ENCODE peak calls at places on chromosomes 12 and 14, in ten cellular contexts. One of them, this sample, is unnamed.
A peak's percentile ranks its signal among the peaks of the same experiment; 100 is the strongest.

GRCh38 chr12:8622681-8623080 is 10.0 kb upstream of the AICDA start:
- DNase-seq in astrocyte of the spinal cord: no peak
- DNase-seq in kidney: no peak
- DNase-seq in Right ventricle myocardium superior: no peak
- DNase-seq in stimulated activated CD4-positive, alpha-beta T cell treated with anti-CD3 and anti-CD28 coated beads, Interleukin-1b, Interleukin-23, amount 100 ng/mL, for 1 hour: no peak
- DNase-seq in A549: no peak
- DNase-seq in SHP77: no peak
- DNase-seq in islet precursor cell: no peak
- DNase-seq in CD8-positive, alpha-beta memory T cell: no peak
- DNase-seq in Calu3: no peak
- DNase-seq in this sample: no peak

GRCh38 chr12:83817730-83818129 is 1094.9 kb downstream of the SLC6A15 start:
- DNase-seq in stimulated activated CD4-positive, alpha-beta T cell treated with anti-CD3 and anti-CD28 coated beads, Interleukin-1b, Interleukin-23, amount 100 ng/mL, for 1 hour: no peak
- DNase-seq in SHP77: no peak
- DNase-seq in A549: peak; percentile 11
- DNase-seq in kidney: no peak
- DNase-seq in astrocyte of the spinal cord: no peak
- DNase-seq in Calu3: no peak
- DNase-seq in CD8-positive, alpha-beta memory T cell: no peak
- DNase-seq in islet precursor cell: no peak
- DNase-seq in Right ventricle myocardium superior: no peak
- DNase-seq in this sample: no peak

GRCh38 chr12:116502989-116503496 is 56.1 kb upstream of the MAP1LC3B2 start:
- DNase-seq in stimulated activated CD4-positive, alpha-beta T cell treated with anti-CD3 and anti-CD28 coated beads, Interleukin-1b, Interleukin-23, amount 100 ng/mL, for 1 hour: no peak
- DNase-seq in A549: peak; percentile 85
- DNase-seq in SHP77: no peak
- DNase-seq in Right ventricle myocardium superior: no peak
- DNase-seq in astrocyte of the spinal cord: no peak
- DNase-seq in CD8-positive, alpha-beta memory T cell: no peak
- DNase-seq in islet precursor cell: peak; percentile 58
- DNase-seq in Calu3: peak; percentile 36
- DNase-seq in kidney: no peak
- DNase-seq in this sample: no peak

GRCh38 chr14:95061317-95062093 is 95.8 kb downstream of the DICER1 start:
- DNase-seq in A549: no peak
- DNase-seq in islet precursor cell: no peak
- DNase-seq in SHP77: no peak
- DNase-seq in Calu3: no peak
- DNase-seq in CD8-positive, alpha-beta memory T cell: no peak
- DNase-seq in kidney: no peak
- DNase-seq in Right ventricle myocardium superior: no peak
- DNase-seq in astrocyte of the spinal cord: no peak
- DNase-seq in stimulated activated CD4-positive, alpha-beta T cell treated with anti-CD3 and anti-CD28 coated beads, Interleukin-1b, Interleukin-23, amount 100 ng/mL, for 1 hour: no peak
- DNase-seq in this sample: no peak

GRCh38 chr14:67987596-67987995 is 168.0 kb downstream of the RAD51B start:
- DNase-seq in stimulated activated CD4-positive, alpha-beta T cell treated with anti-CD3 and anti-CD28 coated beads, Interleukin-1b, Interleukin-23, amount 100 ng/mL, for 1 hour: no peak
- DNase-seq in kidney: no peak
- DNase-seq in astrocyte of the spinal cord: peak; percentile 96
- DNase-seq in A549: no peak
- DNase-seq in Right ventricle myocardium superior: no peak
- DNase-seq in islet precursor cell: no peak
- DNase-seq in SHP77: no peak
- DNase-seq in Calu3: no peak
- DNase-seq in CD8-positive, alpha-beta memory T cell: no peak
- DNase-seq in this sample: no peak

GRCh38 chr14:68856572-68856971 is 63.7 kb upstream of the ZFP36L1 start:
- DNase-seq in astrocyte of the spinal cord: no peak
- DNase-seq in CD8-positive, alpha-beta memory T cell: no peak
- DNase-seq in SHP77: no peak
- DNase-seq in islet precursor cell: no peak
- DNase-seq in stimulated activated CD4-positive, alpha-beta T cell treated with anti-CD3 and anti-CD28 coated beads, Interleukin-1b, Interleukin-23, amount 100 ng/mL, for 1 hour: no peak
- DNase-seq in A549: no peak
- DNase-seq in Calu3: no peak
- DNase-seq in Right ventricle myocardium superior: no peak
- DNase-seq in kidney: no peak
- DNase-seq in this sample: no peak

GRCh38 chr12:122137229-122137628 is 36.8 kb downstream of the IL31 start:
- DNase-seq in stimulated activated CD4-positive, alpha-beta T cell treated with anti-CD3 and anti-CD28 coated beads, Interleukin-1b, Interleukin-23, amount 100 ng/mL, for 1 hour: no peak
- DNase-seq in Calu3: no peak
- DNase-seq in islet precursor cell: peak; percentile 78
- DNase-seq in A549: no peak
- DNase-seq in SHP77: no peak
- DNase-seq in CD8-positive, alpha-beta memory T cell: no peak
- DNase-seq in kidney: no peak
- DNase-seq in Right ventricle myocardium superior: no peak
- DNase-seq in astrocyte of the spinal cord: no peak
- DNase-seq in this sample: peak; percentile 83

GRCh38 chr14:63727231-63727735 is 582 bp downstream of the SGPP1 start:
- DNase-seq in astrocyte of the spinal cord: peak; percentile 29
- DNase-seq in kidney: peak; percentile 85
- DNase-seq in Right ventricle myocardium superior: peak; percentile 61
- DNase-seq in Calu3: peak; percentile 34
- DNase-seq in CD8-positive, alpha-beta memory T cell: no peak
- DNase-seq in islet precursor cell: peak; percentile 77
- DNase-seq in SHP77: peak; percentile 42
- DNase-seq in A549: peak; percentile 49
- DNase-seq in stimulated activated CD4-positive, alpha-beta T cell treated with anti-CD3 and anti-CD28 coated beads, Interleukin-1b, Interleukin-23, amount 100 ng/mL, for 1 hour: no peak
- DNase-seq in this sample: peak; percentile 57

GRCh38 chr12:124940393-124941169 is 26.1 kb upstream of the UBC start:
- DNase-seq in Calu3: peak; percentile 93
- DNase-seq in stimulated activated CD4-positive, alpha-beta T cell treated with anti-CD3 and anti-CD28 coated beads, Interleukin-1b, Interleukin-23, amount 100 ng/mL, for 1 hour: peak; percentile 57
- DNase-seq in astrocyte of the spinal cord: peak; percentile 87
- DNase-seq in A549: peak; percentile 96
- DNase-seq in SHP77: no peak
- DNase-seq in kidney: peak; percentile 95
- DNase-seq in Right ventricle myocardium superior: peak; percentile 94
- DNase-seq in islet precursor cell: peak; percentile 98
- DNase-seq in CD8-positive, alpha-beta memory T cell: peak; percentile 81
- DNase-seq in this sample: peak; percentile 97

GRCh38 chr12:90653051-90653450 is 301.9 kb downstream of the CCER1 start:
- DNase-seq in kidney: no peak
- DNase-seq in islet precursor cell: peak; percentile 86
- DNase-seq in Calu3: no peak
- DNase-seq in astrocyte of the spinal cord: peak; percentile 16
- DNase-seq in A549: no peak
- DNase-seq in CD8-positive, alpha-beta memory T cell: no peak
- DNase-seq in SHP77: no peak
- DNase-seq in stimulated activated CD4-positive, alpha-beta T cell treated with anti-CD3 and anti-CD28 coated beads, Interleukin-1b, Interleukin-23, amount 100 ng/mL, for 1 hour: no peak
- DNase-seq in Right ventricle myocardium superior: no peak
- DNase-seq in this sample: no peak

GRCh38 chr12:114945351-114945750 is 261.4 kb upstream of the TBX3 start:
- DNase-seq in kidney: no peak
- DNase-seq in stimulated activated CD4-positive, alpha-beta T cell treated with anti-CD3 and anti-CD28 coated beads, Interleukin-1b, Interleukin-23, amount 100 ng/mL, for 1 hour: no peak
- DNase-seq in A549: no peak
- DNase-seq in CD8-positive, alpha-beta memory T cell: no peak
- DNase-seq in Right ventricle myocardium superior: no peak
- DNase-seq in SHP77: no peak
- DNase-seq in astrocyte of the spinal cord: no peak
- DNase-seq in islet precursor cell: no peak
- DNase-seq in Calu3: no peak
- DNase-seq in this sample: no peak

GRCh38 chr14:44112774-44113460 is 394.2 kb downstream of the FSCB start:
- DNase-seq in Right ventricle myocardium superior: no peak
- DNase-seq in astrocyte of the spinal cord: no peak
- DNase-seq in islet precursor cell: no peak
- DNase-seq in Calu3: no peak
- DNase-seq in A549: no peak
- DNase-seq in kidney: no peak
- DNase-seq in CD8-positive, alpha-beta memory T cell: no peak
- DNase-seq in SHP77: no peak
- DNase-seq in stimulated activated CD4-positive, alpha-beta T cell treated with anti-CD3 and anti-CD28 coated beads, Interleukin-1b, Interleukin-23, amount 100 ng/mL, for 1 hour: no peak
- DNase-seq in this sample: no peak

GRCh38 chr12:53198470-53199110 is 8.5 kb downstream of the ITGB7 start:
- DNase-seq in Calu3: no peak
- DNase-seq in kidney: no peak
- DNase-seq in islet precursor cell: no peak
- DNase-seq in SHP77: no peak
- DNase-seq in CD8-positive, alpha-beta memory T cell: peak; percentile 56
- DNase-seq in A549: no peak
- DNase-seq in astrocyte of the spinal cord: no peak
- DNase-seq in stimulated activated CD4-positive, alpha-beta T cell treated with anti-CD3 and anti-CD28 coated beads, Interleukin-1b, Interleukin-23, amount 100 ng/mL, for 1 hour: no peak
- DNase-seq in Right ventricle myocardium superior: peak; percentile 12
- DNase-seq in this sample: no peak

GRCh38 chr14:92726135-92726932 is 22.1 kb downstream of the LGMN start:
- DNase-seq in astrocyte of the spinal cord: peak; percentile 81
- DNase-seq in stimulated activated CD4-positive, alpha-beta T cell treated with anti-CD3 and anti-CD28 coated beads, Interleukin-1b, Interleukin-23, amount 100 ng/mL, for 1 hour: no peak
- DNase-seq in SHP77: no peak
- DNase-seq in Right ventricle myocardium superior: peak; percentile 73
- DNase-seq in A549: peak; percentile 93
- DNase-seq in Calu3: peak; percentile 88
- DNase-seq in kidney: peak; percentile 40
- DNase-seq in islet precursor cell: peak; percentile 73
- DNase-seq in CD8-positive, alpha-beta memory T cell: no peak
- DNase-seq in this sample: no peak

GRCh38 chr14:69612014-69612758 is 790 bp downstream of the SUSD6 start:
- DNase-seq in astrocyte of the spinal cord: peak; percentile 29
- DNase-seq in A549: no peak
- DNase-seq in stimulated activated CD4-positive, alpha-beta T cell treated with anti-CD3 and anti-CD28 coated beads, Interleukin-1b, Interleukin-23, amount 100 ng/mL, for 1 hour: no peak
- DNase-seq in Calu3: peak; percentile 26
- DNase-seq in islet precursor cell: no peak
- DNase-seq in kidney: peak; percentile 81
- DNase-seq in SHP77: no peak
- DNase-seq in CD8-positive, alpha-beta memory T cell: peak; percentile 51
- DNase-seq in Right ventricle myocardium superior: peak; percentile 49
- DNase-seq in this sample: peak; percentile 61

GRCh38 chr12:71183018-71183417 is 25.2 kb upstream of the TSPAN8 start:
- DNase-seq in CD8-positive, alpha-beta memory T cell: no peak
- DNase-seq in A549: no peak
- DNase-seq in SHP77: no peak
- DNase-seq in islet precursor cell: no peak
- DNase-seq in Right ventricle myocardium superior: no peak
- DNase-seq in Calu3: peak; percentile 60
- DNase-seq in kidney: no peak
- DNase-seq in astrocyte of the spinal cord: peak; percentile 42
- DNase-seq in stimulated activated CD4-positive, alpha-beta T cell treated with anti-CD3 and anti-CD28 coated beads, Interleukin-1b, Interleukin-23, amount 100 ng/mL, for 1 hour: no peak
- DNase-seq in this sample: no peak

GRCh38 chr14:59691266-59691665 is 114.7 kb upstream of the CCDC175 start:
- DNase-seq in islet precursor cell: no peak
- DNase-seq in SHP77: no peak
- DNase-seq in A549: no peak
- DNase-seq in astrocyte of the spinal cord: no peak
- DNase-seq in Calu3: no peak
- DNase-seq in Right ventricle myocardium superior: no peak
- DNase-seq in CD8-positive, alpha-beta memory T cell: no peak
- DNase-seq in stimulated activated CD4-positive, alpha-beta T cell treated with anti-CD3 and anti-CD28 coated beads, Interleukin-1b, Interleukin-23, amount 100 ng/mL, for 1 hour: no peak
- DNase-seq in kidney: no peak
- DNase-seq in this sample: no peak

GRCh38 chr12:124917841-124918621 is 3.6 kb upstream of the UBC start:
- DNase-seq in Calu3: peak; percentile 63
- DNase-seq in stimulated activated CD4-positive, alpha-beta T cell treated with anti-CD3 and anti-CD28 coated beads, Interleukin-1b, Interleukin-23, amount 100 ng/mL, for 1 hour: no peak
- DNase-seq in kidney: no peak
- DNase-seq in SHP77: no peak
- DNase-seq in astrocyte of the spinal cord: no peak
- DNase-seq in CD8-positive, alpha-beta memory T cell: no peak
- DNase-seq in Right ventricle myocardium superior: no peak
- DNase-seq in islet precursor cell: peak; percentile 67
- DNase-seq in A549: no peak
- DNase-seq in this sample: no peak

GRCh38 chr12:75603475-75603874 is 92.1 kb upstream of the KRR1 start:
- DNase-seq in Right ventricle myocardium superior: no peak
- DNase-seq in kidney: no peak
- DNase-seq in astrocyte of the spinal cord: peak; percentile 35
- DNase-seq in Calu3: no peak
- DNase-seq in SHP77: no peak
- DNase-seq in islet precursor cell: no peak
- DNase-seq in A549: no peak
- DNase-seq in CD8-positive, alpha-beta memory T cell: no peak
- DNase-seq in stimulated activated CD4-positive, alpha-beta T cell treated with anti-CD3 and anti-CD28 coated beads, Interleukin-1b, Interleukin-23, amount 100 ng/mL, for 1 hour: no peak
- DNase-seq in this sample: no peak

GRCh38 chr14:61428261-61428660 is 106.9 kb downstream of the PRKCH start:
- DNase-seq in islet precursor cell: no peak
- DNase-seq in SHP77: no peak
- DNase-seq in CD8-positive, alpha-beta memory T cell: no peak
- DNase-seq in kidney: no peak
- DNase-seq in Calu3: no peak
- DNase-seq in astrocyte of the spinal cord: no peak
- DNase-seq in Right ventricle myocardium superior: no peak
- DNase-seq in A549: no peak
- DNase-seq in stimulated activated CD4-positive, alpha-beta T cell treated with anti-CD3 and anti-CD28 coated beads, Interleukin-1b, Interleukin-23, amount 100 ng/mL, for 1 hour: no peak
- DNase-seq in this sample: peak; percentile 26

GRCh38 chr12:92574911-92575570 is 127.7 kb upstream of the PLEKHG7 start:
- DNase-seq in islet precursor cell: no peak
- DNase-seq in SHP77: no peak
- DNase-seq in astrocyte of the spinal cord: no peak
- DNase-seq in kidney: no peak
- DNase-seq in A549: peak; percentile 31
- DNase-seq in stimulated activated CD4-positive, alpha-beta T cell treated with anti-CD3 and anti-CD28 coated beads, Interleukin-1b, Interleukin-23, amount 100 ng/mL, for 1 hour: no peak
- DNase-seq in Right ventricle myocardium superior: no peak
- DNase-seq in Calu3: peak; percentile 30
- DNase-seq in CD8-positive, alpha-beta memory T cell: no peak
- DNase-seq in this sample: no peak

GRCh38 chr12:86712425-86712843 is 456.2 kb upstream of the MGAT4C start:
- DNase-seq in A549: peak; percentile 97
- DNase-seq in astrocyte of the spinal cord: peak; percentile 98
- DNase-seq in SHP77: peak; percentile 21
- DNase-seq in CD8-positive, alpha-beta memory T cell: no peak
- DNase-seq in Calu3: peak; percentile 29
- DNase-seq in Right ventricle myocardium superior: no peak
- DNase-seq in kidney: no peak
- DNase-seq in stimulated activated CD4-positive, alpha-beta T cell treated with anti-CD3 and anti-CD28 coated beads, Interleukin-1b, Interleukin-23, amount 100 ng/mL, for 1 hour: no peak
- DNase-seq in islet precursor cell: no peak
- DNase-seq in this sample: no peak

GRCh38 chr12:64666054-64666914 is 56.0 kb downstream of the RASSF3 start:
- DNase-seq in Calu3: no peak
- DNase-seq in kidney: no peak
- DNase-seq in islet precursor cell: no peak
- DNase-seq in astrocyte of the spinal cord: peak; percentile 38
- DNase-seq in Right ventricle myocardium superior: no peak
- DNase-seq in A549: no peak
- DNase-seq in CD8-positive, alpha-beta memory T cell: no peak
- DNase-seq in SHP77: no peak
- DNase-seq in stimulated activated CD4-positive, alpha-beta T cell treated with anti-CD3 and anti-CD28 coated beads, Interleukin-1b, Interleukin-23, amount 100 ng/mL, for 1 hour: no peak
- DNase-seq in this sample: no peak

GRCh38 chr14:96631621-96632362 is 129.6 kb downstream of the PAPOLA start:
- DNase-seq in astrocyte of the spinal cord: no peak
- DNase-seq in islet precursor cell: peak; percentile 59
- DNase-seq in A549: no peak
- DNase-seq in Right ventricle myocardium superior: no peak
- DNase-seq in kidney: no peak
- DNase-seq in SHP77: no peak
- DNase-seq in stimulated activated CD4-positive, alpha-beta T cell treated with anti-CD3 and anti-CD28 coated beads, Interleukin-1b, Interleukin-23, amount 100 ng/mL, for 1 hour: no peak
- DNase-seq in CD8-positive, alpha-beta memory T cell: no peak
- DNase-seq in Calu3: no peak
- DNase-seq in this sample: no peak

GRCh38 chr14:63203618-63204406 is 431 bp upstream of the RHOJ start:
- DNase-seq in islet precursor cell: peak; percentile 98
- DNase-seq in Calu3: peak; percentile 57
- DNase-seq in stimulated activated CD4-positive, alpha-beta T cell treated with anti-CD3 and anti-CD28 coated beads, Interleukin-1b, Interleukin-23, amount 100 ng/mL, for 1 hour: no peak
- DNase-seq in CD8-positive, alpha-beta memory T cell: no peak
- DNase-seq in Right ventricle myocardium superior: peak; percentile 84
- DNase-seq in SHP77: peak; percentile 47
- DNase-seq in kidney: peak; percentile 87
- DNase-seq in astrocyte of the spinal cord: peak; percentile 98
- DNase-seq in A549: peak; percentile 37
- DNase-seq in this sample: peak; percentile 57

GRCh38 chr12:106696861-106697417 is 77.5 kb upstream of the RIC8B start:
- DNase-seq in CD8-positive, alpha-beta memory T cell: no peak
- DNase-seq in islet precursor cell: no peak
- DNase-seq in SHP77: no peak
- DNase-seq in Right ventricle myocardium superior: no peak
- DNase-seq in A549: no peak
- DNase-seq in stimulated activated CD4-positive, alpha-beta T cell treated with anti-CD3 and anti-CD28 coated beads, Interleukin-1b, Interleukin-23, amount 100 ng/mL, for 1 hour: no peak
- DNase-seq in astrocyte of the spinal cord: no peak
- DNase-seq in Calu3: no peak
- DNase-seq in kidney: no peak
- DNase-seq in this sample: no peak

This sample was measured in GM23338.